ENCODE peak calls at places on chromosomes 4 and X, in six cellular contexts. M, D, Q, H, I and V are unnamed samples.

GRCh38 chr4:173370130-173370476 is 651 bp upstream of the SAP30 start:
- DNase-seq in M (peak; percentile 80), D (peak; percentile 47), Q (peak; percentile 77), H (peak; percentile 63), I (no peak), V (peak; percentile 67)

GRCh38 chrX:14872355-14872754 is 514 bp downstream of the FANCB start:
- DNase-seq in M (peak; percentile 61), D (no peak), Q (no peak), H (no peak), I (no peak), V (no peak)

GRCh38 chr4:121879135-121879534 is 8.9 kb upstream of the BBS7 start:
- DNase-seq in M (no peak), D (no peak), Q (no peak), H (no peak), I (no peak), V (no peak)

GRCh38 chrX:66676990-66677389 is 38.1 kb upstream of the EDA2R start:
- DNase-seq in M (no peak), D (peak; percentile 72), Q (no peak), H (no peak), I (peak; percentile 90), V (no peak)

GRCh38 chr4:173420324-173420752 is 21.4 kb upstream of the SCRG1 start:
- DNase-seq in M (no peak), D (peak; percentile 24), Q (no peak), H (no peak), I (peak; percentile 33), V (no peak)

GRCh38 chr4:99207911-99208718 is 10.9 kb downstream of the ADH6 start:
- DNase-seq in M (peak; percentile 57), D (no peak), Q (no peak), H (no peak), I (no peak), V (no peak)

GRCh38 chrX:46687619-46688018 is 71.3 kb downstream of the SLC9A7 start:
- DNase-seq in M (no peak), D (no peak), Q (no peak), H (no peak), I (peak; percentile 35), V (no peak)

GRCh38 chr4:158995963-158996362 is 106.9 kb upstream of the RAPGEF2 start:
- DNase-seq in M (no peak), D (no peak), Q (no peak), H (no peak), I (no peak), V (no peak)

GRCh38 chrX:34300871-34301270 is 168.8 kb upstream of the FAM47A start:
- DNase-seq in M (peak; percentile 41), D (peak; percentile 21), Q (no peak), H (peak; percentile 3), I (peak; percentile 70), V (peak; percentile 12)

GRCh38 chrX:13693341-13693871 is 4.5 kb downstream of the RAB9A start:
- DNase-seq in M (no peak), D (no peak), Q (no peak), H (no peak), I (no peak), V (no peak)

GRCh38 chr4:114807759-114808404 is 209.3 kb downstream of the UGT8 start:
- DNase-seq in M (no peak), D (peak; percentile 25), Q (no peak), H (peak; percentile 26), I (no peak), V (peak; percentile 46)

GRCh38 chr4:159398236-159398638 is 295.4 kb downstream of the RAPGEF2 start:
- DNase-seq in M (no peak), D (peak; percentile 64), Q (no peak), H (no peak), I (peak; percentile 21), V (no peak)

GRCh38 chr4:10664408-10664807 is 20.2 kb downstream of the CLNK start:
- DNase-seq in M (peak; percentile 78), D (no peak), Q (peak; percentile 54), H (no peak), I (peak; percentile 93), V (no peak)